ENCODE peak calls at places on chromosomes 11 and 22, in six cellular contexts. G is IMR-90, S is H9, A is mesendoderm, H is neuronal stem cell, T is H1. Z is an unnamed sample.

GRCh38 chr22:23137905-23138520 is 3.8 kb downstream of the RSPH14 start:
- DNase-seq in H (no peak), T (no peak), G (no peak), A (peak), S (no peak), Z (no peak)

GRCh38 chr22:40107244-40107643 is 70.5 kb upstream of the TNRC6B start:
- DNase-seq in T (no peak), A (no peak), G (no peak), S (no peak), H (no peak), Z (peak)

GRCh38 chr11:70138403-70138802 is 60.3 kb downstream of the ANO1 start:
- DNase-seq in G (no peak), T (no peak), A (no peak), H (no peak), S (no peak), Z (no peak)

GRCh38 chr11:61961570-61962212 is 5.7 kb downstream of the FTH1 start:
- DNase-seq in G (no peak), A (no peak), T (no peak), H (no peak), S (no peak), Z (peak)

GRCh38 chr11:64364911-64365310 is 5.9 kb downstream of the RPS6KA4 start:
- DNase-seq in G (no peak), S (no peak), H (no peak), A (no peak), T (no peak), Z (no peak)

GRCh38 chr11:115964091-115964490 is 459.9 kb upstream of the CADM1 start:
- DNase-seq in H (no peak), T (no peak), G (peak), A (no peak), S (no peak), Z (peak)

GRCh38 chr22:46045459-46046298 is 68.7 kb upstream of the WNT7B start:
- DNase-seq in H (no peak), G (no peak), T (no peak), A (no peak), S (no peak), Z (no peak)

GRCh38 chr22:44658371-44658953 is 43.5 kb upstream of the PRR5 start:
- DNase-seq in H (no peak), A (no peak), G (peak), T (no peak), S (peak), Z (no peak)

GRCh38 chr11:47234669-47235075 is 13.9 kb downstream of the ACP2 start:
- DNase-seq in T (no peak), G (peak), H (no peak), S (no peak), A (no peak), Z (no peak)

GRCh38 chr22:50308597-50308935 is 1.1 kb upstream of the PLXNB2 start:
- DNase-seq in S (peak), H (no peak), T (no peak), G (peak), A (peak), Z (peak)

GRCh38 chr22:44677299-44678244 is 24.4 kb upstream of the PRR5 start:
- DNase-seq in T (no peak), S (no peak), G (no peak), A (no peak), H (no peak), Z (no peak)

DNA sequence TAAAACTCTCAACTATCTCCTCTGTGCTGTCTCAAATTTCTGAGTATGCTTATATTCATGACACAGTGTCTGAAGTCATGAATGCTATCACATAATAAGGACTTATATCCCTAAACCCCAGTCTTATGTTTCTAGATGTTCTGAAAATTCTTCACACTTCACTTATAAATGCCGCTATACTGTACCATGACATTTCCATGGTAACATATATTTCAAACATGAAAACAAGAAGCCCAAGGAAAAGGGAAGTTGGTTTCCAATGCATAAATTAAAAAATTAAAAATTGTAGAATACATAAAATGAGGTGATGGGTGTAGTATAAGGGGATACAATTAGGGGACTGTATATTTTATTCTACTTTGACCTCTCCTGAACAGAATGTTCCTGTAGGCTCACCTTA is 11.8 kb downstream of the GVQW3 start:
- DNase-seq in A (no peak), T (no peak), S (no peak), G (no peak), H (no peak), Z (no peak)
- H2BK15ac ChIP-seq in A (no peak), T (no peak), S (no peak), G (no peak), H (no peak), Z (no peak)

GRCh38 chr22:35435201-35435712 is 35.3 kb downstream of the MCM5 start:
- DNase-seq in G (no peak), S (no peak), H (no peak), T (no peak), A (no peak), Z (no peak)
- H2BK15ac ChIP-seq in G (no peak), S (no peak), H (no peak), T (no peak), A (no peak), Z (no peak)

DNA sequence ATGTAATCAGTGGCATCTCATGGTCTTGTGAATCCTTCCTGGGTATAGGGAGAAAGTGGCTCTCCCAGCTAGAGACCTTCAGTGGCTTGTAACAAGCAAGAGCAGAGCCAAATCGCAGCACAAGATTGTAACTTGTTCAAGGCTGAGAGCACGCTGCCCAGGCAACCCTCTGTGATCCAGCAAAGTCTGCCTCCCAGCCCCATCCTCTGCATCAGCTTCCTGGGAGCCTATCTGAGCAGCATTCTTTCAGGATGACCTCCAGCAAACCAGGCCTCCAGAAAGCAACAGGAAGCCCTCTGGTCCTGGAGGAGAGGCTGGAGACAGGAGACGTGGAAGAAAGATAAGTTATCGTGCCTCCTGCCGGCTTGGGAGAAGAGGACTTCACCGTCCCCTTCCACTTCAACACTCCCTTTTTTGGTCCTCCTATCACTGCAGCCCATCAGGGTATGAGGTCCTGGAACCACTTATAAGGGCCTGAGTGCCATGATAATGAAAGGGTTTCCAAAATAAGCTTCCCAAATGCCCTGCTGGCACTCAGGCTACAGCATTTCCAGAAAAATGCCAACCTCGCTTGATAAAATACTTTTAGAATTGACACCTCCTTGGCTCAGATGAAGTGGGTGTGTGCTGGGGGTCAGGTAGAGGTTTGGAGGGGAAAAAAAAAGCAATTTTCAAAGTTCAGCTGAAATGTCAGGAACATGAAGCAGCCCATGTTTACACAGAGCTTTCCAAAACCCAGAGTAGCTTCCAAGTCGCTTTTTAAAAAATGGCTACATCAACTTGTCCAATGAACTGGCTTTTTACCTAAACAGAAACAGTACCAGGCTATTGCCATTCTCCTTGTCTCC is 80.2 kb downstream of the PLEKHA7 start:
- DNase-seq in T (no peak), S (no peak), G (no peak), A (peak), H (no peak), Z (peak)
- H2BK15ac ChIP-seq in T (no peak), S (no peak), G (no peak), A (peak), H (no peak), Z (no peak)

GRCh38 chr11:78583889-78584288 is 9.2 kb upstream of the NARS2 start:
- DNase-seq in T (no peak), H (no peak), S (no peak), G (no peak), A (no peak), Z (no peak)

GRCh38 chr11:78587446-78587845 is 12.8 kb upstream of the NARS2 start:
- DNase-seq in A (no peak), H (no peak), G (no peak), S (no peak), T (no peak), Z (no peak)

GRCh38 chr11:78586452-78587046 is 11.9 kb upstream of the NARS2 start:
- DNase-seq in A (peak), T (no peak), G (peak), H (no peak), S (no peak), Z (no peak)

GRCh38 chr11:78588517-78588916 is 13.9 kb upstream of the NARS2 start:
- DNase-seq in S (no peak), A (peak), H (no peak), G (no peak), T (no peak), Z (no peak)
- H2BK15ac ChIP-seq in S (no peak), A (no peak), H (no peak), G (no peak), T (no peak), Z (no peak)

GRCh38 chr22:42682113-42682851 is 33.1 kb upstream of the CYB5R3 start:
- DNase-seq in T (no peak), H (no peak), G (no peak), S (no peak), A (no peak), Z (no peak)

GRCh38 chr22:42685941-42686666 is 34.6 kb downstream of the A4GALT start:
- DNase-seq in A (no peak), T (no peak), H (no peak), S (no peak), G (no peak), Z (no peak)

GRCh38 chr22:42680648-42681047 is 31.5 kb upstream of the CYB5R3 start:
- DNase-seq in S (no peak), H (no peak), A (peak), T (no peak), G (peak), Z (peak)

GRCh38 chr22:42684462-42685195 is 35.4 kb upstream of the CYB5R3 start:
- DNase-seq in T (no peak), S (no peak), A (no peak), H (no peak), G (no peak), Z (no peak)

DNA sequence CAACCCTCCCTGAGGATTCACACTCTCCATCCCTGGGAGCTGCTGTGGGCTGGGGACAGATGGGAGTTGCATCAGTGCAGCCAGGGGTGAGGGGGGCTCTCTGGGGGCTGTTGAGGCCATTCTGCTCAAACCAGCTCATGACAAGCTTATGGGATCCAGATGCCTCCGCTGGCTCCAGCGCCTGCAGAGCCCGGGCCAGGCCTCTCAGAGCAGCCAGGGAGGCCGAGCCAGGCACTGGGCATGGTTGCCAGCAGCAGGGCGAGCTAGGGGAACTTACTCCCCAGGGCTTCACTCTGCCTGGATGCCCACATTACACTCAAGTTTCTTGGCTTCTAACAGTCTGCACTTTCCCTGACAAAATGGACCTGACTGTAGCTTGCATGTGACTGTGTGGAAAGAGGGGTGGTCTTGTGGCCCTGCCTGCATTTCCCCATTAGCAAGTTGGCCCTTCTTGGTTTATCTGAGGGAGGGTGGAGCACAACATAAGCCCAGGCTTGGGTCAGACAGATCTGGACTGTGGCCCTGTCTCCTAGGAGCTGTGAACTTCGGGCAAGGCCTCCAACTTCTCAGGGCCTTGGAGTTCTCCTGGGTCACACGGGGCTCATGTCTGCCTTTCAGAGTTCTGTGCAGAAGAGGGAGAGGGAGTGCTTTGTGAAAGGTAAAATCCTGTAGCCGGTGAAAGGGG is 34.5 kb upstream of the CYB5R3 start:
- DNase-seq in T (no peak), A (no peak), H (no peak), S (no peak), G (no peak), Z (no peak)
- H2BK15ac ChIP-seq in T (peak), A (no peak), H (peak), S (no peak), G (no peak), Z (no peak)

DNA sequence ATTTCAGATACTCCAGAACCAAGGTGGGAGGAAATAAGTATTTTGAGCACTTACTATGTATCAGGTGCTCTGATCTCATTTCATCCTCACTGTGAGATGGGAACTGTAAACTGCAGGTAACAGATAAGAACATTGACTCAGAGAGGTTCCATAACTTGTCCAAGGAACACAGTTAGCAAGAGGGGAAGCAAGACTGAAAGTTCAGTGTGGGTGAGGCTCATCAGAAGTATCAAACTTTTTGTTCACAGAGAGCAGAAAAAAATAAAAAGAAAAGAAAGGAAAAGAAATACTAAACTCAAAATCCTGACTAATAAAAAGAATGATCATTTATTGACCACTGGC is 37.1 kb downstream of the RAB30 start:
- DNase-seq in A (no peak), T (no peak), S (no peak), G (no peak), H (no peak), Z (no peak)
- H2BK15ac ChIP-seq in A (no peak), T (no peak), S (no peak), G (no peak), H (no peak), Z (no peak)

DNA sequence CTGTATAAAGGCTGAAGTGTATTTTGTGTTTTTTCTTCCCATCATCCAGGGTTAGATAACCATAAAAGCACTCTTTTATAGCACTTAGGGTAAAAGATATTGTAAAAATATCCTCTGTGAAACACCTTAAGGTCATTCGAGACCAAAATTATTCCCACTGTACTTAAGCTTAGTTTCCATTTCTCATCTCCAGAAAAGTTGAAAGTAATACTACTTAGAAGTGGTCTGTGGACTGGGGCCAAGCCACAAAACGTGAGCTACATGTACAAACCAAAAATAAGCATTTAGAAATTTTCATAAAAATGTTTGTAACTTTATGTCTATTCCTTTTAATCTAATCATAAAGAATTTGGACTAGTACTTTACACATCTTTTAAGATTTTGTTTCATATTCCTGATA is 142.0 kb upstream of the NTM start:
- DNase-seq in A (no peak), S (no peak), G (no peak), H (no peak), T (no peak), Z (no peak)
- H2BK15ac ChIP-seq in A (no peak), S (no peak), G (no peak), H (no peak), T (no peak), Z (no peak)

DNA sequence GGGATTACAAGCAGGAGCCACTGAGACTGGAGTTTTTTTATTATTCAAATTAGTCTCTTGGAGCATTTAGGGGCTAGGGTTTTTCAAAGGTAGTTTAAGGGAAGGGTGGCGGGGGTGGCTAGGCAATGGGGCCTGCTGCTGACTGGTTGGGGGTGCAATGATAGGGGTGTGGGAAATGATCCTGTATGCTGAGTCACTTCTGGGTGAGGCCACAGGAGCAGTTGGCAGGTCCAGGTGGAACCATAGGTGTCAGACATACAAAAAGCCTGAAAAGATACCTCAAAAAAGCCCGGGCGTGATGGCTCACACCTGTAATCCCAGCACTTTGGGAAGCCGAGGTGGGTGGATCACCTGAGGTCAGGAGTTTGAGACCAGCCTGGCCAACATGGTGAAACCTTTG is 13.7 kb downstream of the MTFP1 start:
- DNase-seq in G (no peak), S (no peak), T (no peak), H (no peak), A (no peak), Z (no peak)
- H2BK15ac ChIP-seq in G (no peak), S (no peak), T (no peak), H (no peak), A (no peak), Z (no peak)

Z was measured in mesenchymal stem cell.